ENCODE peak calls at places on chromosomes 12 and 14, in eight cellular contexts. U is neural progenitor cell, X is cardiac muscle cell, S is thyroid gland, Z is K562, V is pancreas, Y is GM23248, M is heart left ventricle. B is an unnamed sample. For H3K4me1, the result is how much of the 10 kb centered on the place peaks cover.

GRCh38 chr14:61570961-61571299 is 124.4 kb upstream of the HIF1A start:
- DNase-seq in U (no peak), X (no peak), S (no peak), Z (no peak), V (no peak), Y (peak), M (no peak), B (peak)

GRCh38 chr14:20455355-20456300 is 602 bp downstream of the APEX1 start:
- DNase-seq in U (peak), X (peak), S (no peak), Z (peak), V (peak), Y (peak), M (no peak), B (no peak)

GRCh38 chr12:19895609-19896008 is 456.3 kb downstream of the AEBP2 start:
- DNase-seq in U (no peak), X (no peak), S (no peak), Z (no peak), V (no peak), Y (no peak), M (no peak), B (no peak)

GRCh38 chr12:67202344-67203012 is 66.7 kb upstream of the CAND1 start:
- DNase-seq in U (no peak), X (no peak), S (no peak), Z (no peak), V (no peak), Y (no peak), M (no peak), B (no peak)

GRCh38 chr14:60331201-60332045 is 82.4 kb downstream of the PPM1A start:
- DNase-seq in U (peak), X (peak), S (peak), Z (peak), V (peak), Y (peak), M (peak), B (peak)

GRCh38 chr12:63805704-63806672 is 26.3 kb downstream of the RXYLT1 start:
- DNase-seq in U (no peak), X (no peak), S (no peak), Z (no peak), V (no peak), Y (no peak), M (no peak), B (no peak)

GRCh38 chr12:47066278-47067048 is 13.0 kb upstream of the PCED1B start:
- DNase-seq in U (no peak), X (peak), S (no peak), Z (no peak), V (no peak), Y (peak), M (no peak), B (no peak)

GRCh38 chr12:24960222-24960855 is 11.4 kb upstream of the BCAT1 start:
- DNase-seq in U (peak), X (peak), S (no peak), Z (peak), V (no peak), Y (peak), M (no peak), B (peak)

GRCh38 chr14:35369701-35370191 is 34.8 kb downstream of the NFKBIA start:
- DNase-seq in U (no peak), X (no peak), S (peak), Z (no peak), V (no peak), Y (peak), M (no peak), B (no peak)

GRCh38 chr12:74586251-74586650 is 48.6 kb downstream of the ATXN7L3B start:
- DNase-seq in U (no peak), X (no peak), S (no peak), Z (no peak), V (no peak), Y (no peak), M (no peak), B (no peak)

GRCh38 chr12:121397521-121397920 is 2.4 kb upstream of the RNF34 start:
- DNase-seq in U (no peak), X (no peak), S (no peak), Z (no peak), V (no peak), Y (no peak), M (no peak), B (no peak)

GRCh38 chr14:101017806-101018560 is 114.5 kb upstream of the RTL1 start:
- DNase-seq in U (no peak), X (no peak), S (no peak), Z (no peak), V (no peak), Y (no peak), M (no peak), B (peak)

GRCh38 chr14:100862277-100862676 is 36.4 kb downstream of the MEG3 start:
- DNase-seq in U (no peak), X (no peak), S (no peak), Z (peak), V (no peak), Y (peak), M (peak), B (no peak)

GRCh38 chr12:39622306-39622705 is 2.7 kb upstream of the ABCD2 start:
- DNase-seq in U (no peak), X (no peak), S (no peak), Z (no peak), V (no peak), Y (no peak), M (no peak), B (peak)

GRCh38 chr12:117522559-117522958 is 161.1 kb upstream of the NOS1 start:
- DNase-seq in U (no peak), X (no peak), S (no peak), Z (no peak), V (no peak), Y (no peak), M (no peak), B (no peak)

GRCh38 chr12:68321140-68321539 is 11.0 kb downstream of the MDM1 start:
- DNase-seq in U (no peak), X (no peak), S (no peak), Z (no peak), V (no peak), Y (no peak), M (no peak), B (no peak)

GRCh38 chr14:33454707-33455106 is 496.2 kb downstream of the EGLN3 start:
- DNase-seq in U (no peak), X (no peak), S (no peak), Z (no peak), V (no peak), Y (no peak), M (no peak), B (no peak)

GRCh38 chr14:99479160-99479902 is 1.3 kb downstream of the SETD3 start:
- DNase-seq in U (peak), X (no peak), S (peak), Z (no peak), V (no peak), Y (peak), M (no peak), B (no peak)

GRCh38 chr14:68088463-68088862 is 268.9 kb downstream of the RAD51B start:
- DNase-seq in U (peak), X (peak), S (no peak), Z (no peak), V (no peak), Y (no peak), M (no peak), B (no peak)

GRCh38 chr14:59190372-59190771 is 1.9 kb downstream of the DAAM1 start:
- DNase-seq in U (peak), X (peak), S (peak), Z (peak), V (no peak), Y (peak), M (peak), B (peak)

GRCh38 chr12:91877022-91877421 is 268.6 kb downstream of the BTG1 start:
- DNase-seq in U (peak), X (peak), S (peak), Z (no peak), V (no peak), Y (peak), M (peak), B (peak)

GRCh38 chr12:116257826-116258225 is 19.7 kb downstream of the MED13L start:
- DNase-seq in U (no peak), X (no peak), S (no peak), Z (no peak), V (no peak), Y (no peak), M (no peak), B (no peak)

GRCh38 chr14:77055981-77056380 is 27.5 kb upstream of the IRF2BPL start:
- DNase-seq in U (no peak), X (no peak), S (no peak), Z (no peak), V (no peak), Y (no peak), M (no peak), B (no peak)

GRCh38 chr14:46887144-46887543 is 235.6 kb upstream of the RPL10L start:
- DNase-seq in U (no peak), X (no peak), S (no peak), Z (no peak), V (no peak), Y (no peak), M (no peak), B (no peak)

GRCh38 chr12:6201199-6201608 is 1.0 kb downstream of the CD9 start:
- DNase-seq in U (peak), X (no peak), S (peak), Z (no peak), V (no peak), Y (no peak), M (peak), B (peak)
- H3K4me1 ChIP-seq in U (under half), X (under half), S (half or more), Z (under half), V (under half), Y (under half), M (half or more), B (under half)

DNA sequence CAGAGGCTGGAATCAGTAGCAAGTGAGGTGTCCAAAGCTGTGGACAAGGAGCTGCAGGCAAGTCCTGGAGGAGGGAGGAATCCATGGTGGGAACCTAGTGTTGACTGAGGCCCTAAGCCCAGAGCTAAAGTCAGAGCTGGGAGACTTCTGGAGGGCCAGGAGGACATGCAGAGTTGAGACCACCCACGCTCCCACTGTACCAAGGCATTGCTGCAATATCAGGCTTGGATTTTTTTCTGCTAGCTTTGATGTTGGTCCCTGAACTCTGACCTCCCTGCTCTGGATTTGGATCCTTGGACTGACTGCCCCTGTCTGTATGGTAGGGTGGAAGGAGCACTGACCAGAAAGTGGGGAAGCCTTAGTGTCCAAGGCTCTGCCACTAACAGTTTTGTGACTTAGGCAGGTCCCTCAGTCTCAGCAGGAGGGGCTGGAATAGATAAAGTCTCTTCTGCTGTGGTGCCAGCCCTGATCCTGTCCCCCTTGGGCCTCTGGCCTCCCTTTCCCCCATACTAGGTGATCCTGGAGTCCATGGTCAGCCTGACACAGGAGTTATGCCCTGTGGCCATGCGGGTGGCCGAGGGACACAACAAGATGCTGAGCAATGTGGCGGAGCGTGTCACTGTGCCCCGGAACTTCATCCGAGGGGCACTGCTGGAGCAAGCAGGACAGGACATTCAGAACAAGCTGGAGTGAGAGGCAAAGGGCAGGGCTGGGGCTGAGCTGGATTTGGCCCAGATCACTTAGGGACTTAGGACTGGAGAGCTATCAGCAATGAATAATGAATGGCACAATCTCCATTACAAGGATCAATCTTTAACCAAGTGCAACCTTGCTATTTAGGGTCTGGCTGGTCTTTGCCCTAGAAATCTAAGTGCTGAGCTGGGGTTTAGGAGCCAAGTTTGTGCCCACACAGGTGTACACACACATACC is 9.4 kb downstream of the CARMIL3 start:
- DNase-seq in U (no peak), X (no peak), S (no peak), Z (no peak), V (peak), Y (no peak), M (peak), B (no peak)
- H3K4me3 ChIP-seq in U (no peak), X (no peak), S (no peak), Z (no peak), V (no peak), Y (no peak), M (no peak), B (no peak)

GRCh38 chr14:36580856-36581831 is 1.3 kb downstream of the NKX2-8 start:
- DNase-seq in U (peak), X (peak), S (peak), Z (no peak), V (peak), Y (peak), M (no peak), B (peak)

GRCh38 chr14:36579573-36580140 is 2.8 kb downstream of the NKX2-8 start:
- DNase-seq in U (peak), X (no peak), S (no peak), Z (no peak), V (peak), Y (no peak), M (no peak), B (peak)

GRCh38 chr14:36582011-36582873 is at the start of gene NKX2-8:
- DNase-seq in U (peak), X (no peak), S (peak), Z (peak), V (peak), Y (no peak), M (no peak), B (peak)

GRCh38 chr14:36579001-36579555 is 3.3 kb downstream of the NKX2-8 start:
- DNase-seq in U (peak), X (no peak), S (no peak), Z (no peak), V (no peak), Y (no peak), M (no peak), B (no peak)

DNA sequence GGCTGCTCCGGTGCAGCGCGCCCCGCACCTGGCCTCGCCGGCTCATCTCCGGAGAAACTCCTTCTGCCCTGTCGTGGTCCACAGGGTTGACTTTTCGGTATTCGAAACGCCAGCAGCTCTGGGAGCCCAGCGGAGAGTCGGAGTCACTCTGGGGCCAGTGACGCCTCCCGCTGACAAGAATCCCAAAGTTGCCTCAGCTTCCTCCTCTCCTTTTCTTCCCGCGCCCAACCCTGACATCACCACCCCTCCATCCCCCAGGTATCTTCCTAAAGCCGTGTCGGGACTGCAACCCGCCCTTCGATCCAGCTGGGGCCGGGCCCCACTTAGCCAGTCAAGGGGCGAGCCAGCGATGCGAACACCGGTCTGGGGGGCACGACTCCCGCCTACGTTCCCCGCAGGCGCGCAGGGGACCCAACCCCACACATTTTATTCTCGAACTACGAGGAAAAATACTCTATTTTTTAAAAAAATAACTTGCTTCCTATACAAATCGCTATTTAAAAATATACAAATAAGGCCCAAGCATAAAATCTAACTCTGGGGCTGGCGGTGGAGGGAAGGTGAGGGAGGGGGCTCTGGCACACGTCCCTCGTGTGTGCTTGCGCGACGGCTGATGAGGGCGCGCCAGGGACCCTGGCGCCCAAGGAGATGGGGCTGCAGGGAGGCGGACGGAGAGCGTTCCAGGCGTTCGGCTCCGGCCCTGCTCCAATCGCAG is 2.1 kb downstream of the NKX2-8 start:
- DNase-seq in U (peak), X (no peak), S (no peak), Z (no peak), V (peak), Y (no peak), M (no peak), B (no peak)
- H3K4me1 ChIP-seq in U (under half), X (under half), S (under half), Z (under half), V (under half), Y (under half), M (under half), B (under half)

DNA sequence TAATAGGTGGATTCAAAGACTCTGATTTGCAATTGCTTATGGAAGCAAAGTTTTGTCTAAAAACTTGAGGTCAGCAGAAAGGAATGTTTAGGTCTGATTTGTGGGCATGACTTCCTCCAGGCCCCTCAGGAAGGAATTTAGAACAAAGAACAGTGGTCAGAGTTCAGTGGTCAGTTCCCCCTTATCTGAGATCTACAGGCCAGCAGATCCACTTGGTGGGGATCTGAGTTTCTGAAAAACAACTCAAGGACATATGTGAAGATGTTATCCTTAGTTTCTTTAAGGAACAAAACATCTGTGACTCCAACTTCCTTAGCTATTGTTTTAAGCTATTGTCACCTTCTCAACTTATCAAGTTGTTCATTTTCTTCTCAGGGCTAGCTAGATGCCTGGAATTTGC is 28.0 kb upstream of the NAA30 start:
- DNase-seq in U (no peak), X (peak), S (no peak), Z (no peak), V (no peak), Y (no peak), M (no peak), B (peak)
- H3K4me3 ChIP-seq in U (no peak), X (no peak), S (no peak), Z (no peak), V (no peak), Y (no peak), M (no peak), B (peak)

DNA sequence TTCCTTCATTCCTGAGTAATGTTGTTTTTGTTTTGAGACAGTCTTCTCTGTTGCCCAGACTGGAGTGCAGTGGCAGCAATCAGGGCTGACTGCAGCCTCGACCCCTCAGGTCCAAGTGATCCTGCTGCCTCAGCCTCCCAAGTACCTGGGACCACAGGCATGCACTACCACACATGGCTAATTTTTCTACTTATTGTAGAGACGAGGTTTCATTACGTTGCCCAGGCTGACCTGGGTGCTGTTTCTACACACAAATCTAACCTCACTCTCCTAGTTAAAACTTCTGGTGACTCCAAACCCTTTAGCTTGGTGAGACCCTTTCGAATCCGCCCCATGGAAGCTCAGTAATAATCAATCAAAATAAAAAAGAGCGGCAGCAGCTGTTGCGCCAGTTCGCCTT is 1.3 kb downstream of the TMEM116 start:
- DNase-seq in U (no peak), X (no peak), S (no peak), Z (no peak), V (no peak), Y (no peak), M (no peak), B (no peak)
- H3K4me1 ChIP-seq in U (under half), X (under half), S (under half), Z (under half), V (under half), Y (under half), M (under half), B (under half)

DNA sequence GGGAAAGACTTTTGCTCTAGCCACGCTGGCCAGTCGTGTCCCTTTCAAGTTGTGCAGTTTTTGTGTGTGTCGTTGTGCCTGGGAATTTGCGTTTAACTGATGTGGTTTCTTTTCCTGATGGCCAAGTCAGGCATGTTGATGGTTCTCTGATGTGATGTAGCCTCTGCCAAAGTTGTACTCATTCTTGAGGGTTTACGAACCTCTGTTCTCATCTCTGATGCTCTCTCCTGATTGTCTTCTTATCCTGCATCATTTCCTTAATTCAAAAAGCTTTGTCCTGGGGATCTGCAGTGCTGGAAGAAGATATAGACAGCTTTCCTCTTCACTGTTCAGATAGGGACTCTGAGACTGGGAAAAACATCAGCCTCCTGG is 25.4 kb downstream of the CD9 start:
- DNase-seq in U (no peak), X (no peak), S (no peak), Z (no peak), V (no peak), Y (peak), M (no peak), B (no peak)
- H3K4me3 ChIP-seq in U (no peak), X (no peak), S (no peak), Z (no peak), V (no peak), Y (peak), M (no peak), B (no peak)

GRCh38 chr12:131907379-131908081 is 13.1 kb downstream of the ULK1 start:
- DNase-seq in U (no peak), X (no peak), S (no peak), Z (no peak), V (peak), Y (no peak), M (peak), B (no peak)
- H3K4me1 ChIP-seq in U (under half), X (under half), S (under half), Z (under half), V (under half), Y (under half), M (under half), B (under half)

DNA sequence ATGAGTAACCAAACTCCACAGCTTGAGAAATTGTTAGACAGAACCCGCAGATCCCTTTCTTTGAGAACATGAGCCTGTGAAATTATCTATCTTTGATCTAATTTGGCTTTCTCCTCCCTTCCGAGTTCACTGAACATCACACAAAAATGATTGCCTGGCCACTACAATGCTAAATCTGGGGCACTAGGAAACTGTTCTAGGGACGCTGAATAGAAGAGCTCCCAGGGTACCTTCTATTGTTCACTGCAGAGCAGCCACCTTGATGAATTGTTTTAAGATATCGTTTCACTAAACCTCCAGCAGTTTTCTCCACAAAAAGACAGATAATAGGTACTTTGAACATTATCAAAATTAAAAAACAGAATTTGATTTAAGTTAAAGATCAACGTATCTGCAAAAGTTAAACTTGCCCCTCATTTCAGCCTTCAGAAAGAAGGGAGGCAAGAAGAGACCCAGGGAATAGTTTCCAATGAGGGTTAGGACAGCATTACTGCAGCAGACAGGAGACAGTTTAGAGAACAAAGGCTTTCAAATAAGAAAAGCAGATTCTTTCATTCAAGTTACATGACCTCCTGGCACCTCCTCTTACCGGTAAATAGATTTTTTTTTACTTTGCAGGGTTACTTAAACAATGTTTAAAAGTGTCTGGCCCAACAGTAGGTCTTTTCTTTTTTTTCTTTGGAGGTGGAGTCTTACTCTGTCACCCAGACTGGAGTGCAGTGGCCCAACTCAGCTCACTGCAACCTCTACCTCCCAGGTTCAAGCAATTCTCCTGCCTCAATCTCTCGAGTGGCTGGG is 47.3 kb downstream of the SINHCAF start:
- DNase-seq in U (peak), X (no peak), S (no peak), Z (no peak), V (no peak), Y (no peak), M (no peak), B (no peak)
- H3K4me3 ChIP-seq in U (no peak), X (no peak), S (no peak), Z (no peak), V (no peak), Y (no peak), M (no peak), B (no peak)

B was measured in endodermal cell.